ENCODE peak calls at places on chromosomes 7 and 10, in eight cellular contexts. M is heart right ventricle, I is HCT116, Y is RWPE1, U is tibial artery, N is upper lobe of right lung, A is ovary, L is transverse colon. X is an unnamed sample.
A peak's percentile ranks its signal among the peaks of the same experiment; 100 is the strongest.

GRCh38 chr7:9029671-9030070 is 596.3 kb downstream of the NXPH1 start:
- DNase-seq in U (no peak), I (no peak), N (no peak), A (no peak), L (no peak), Y (no peak), M (no peak), X (no peak)

GRCh38 chr7:140672382-140673062 is at the start of gene ADCK2:
- DNase-seq in M (peak; percentile 74), U (no peak), Y (peak; percentile 76), L (peak; percentile 74), A (peak; percentile 72), N (peak; percentile 84), I (no peak), X (peak; percentile 48)

GRCh38 chr7:94412762-94413322 is 18.1 kb downstream of the COL1A2 start:
- DNase-seq in M (no peak), U (no peak), N (no peak), A (no peak), I (no peak), Y (no peak), L (no peak), X (no peak)

GRCh38 chr7:98754041-98754479 is 115.8 kb downstream of the TMEM130 start:
- DNase-seq in U (no peak), I (peak; percentile 35), N (no peak), Y (no peak), A (no peak), L (no peak), M (no peak), X (no peak)

GRCh38 chr7:149241695-149242094 is 2.2 kb downstream of the ZNF212 start:
- DNase-seq in M (no peak), L (no peak), N (no peak), Y (no peak), I (no peak), U (no peak), A (no peak), X (peak; percentile 39)

GRCh38 chr10:47372726-47373125 is 11.4 kb downstream of the ZNF488 start:
- DNase-seq in N (no peak), A (no peak), Y (no peak), M (no peak), I (no peak), U (peak; percentile 40), L (no peak), X (no peak)

GRCh38 chr7:45943986-45944385 is 22.9 kb upstream of the IGFBP3 start:
- DNase-seq in L (no peak), M (no peak), N (no peak), Y (no peak), A (no peak), I (no peak), U (no peak), X (no peak)

GRCh38 chr10:93464826-93465388 is 17.2 kb downstream of the MYOF start:
- DNase-seq in N (no peak), M (no peak), A (no peak), L (no peak), Y (no peak), I (no peak), U (no peak), X (no peak)

GRCh38 chr10:59894114-59894513 is 12.2 kb downstream of the CCDC6 start:
- DNase-seq in L (peak; percentile 69), M (peak; percentile 31), Y (peak; percentile 91), A (peak; percentile 72), N (peak; percentile 79), I (no peak), U (peak; percentile 83), X (peak; percentile 82)

GRCh38 chr10:44979281-44980181 is 922 bp upstream of the DEPP1 start:
- DNase-seq in I (no peak), M (no peak), A (peak; percentile 46), Y (no peak), L (no peak), U (peak; percentile 67), N (no peak), X (no peak)

GRCh38 chr10:122417667-122418066 is 36.8 kb upstream of the ARMS2 start:
- DNase-seq in I (no peak), L (no peak), Y (no peak), N (no peak), M (no peak), U (no peak), A (no peak), X (no peak)

GRCh38 chr7:6615853-6616555 is 594 bp downstream of the ZNF853 start:
- DNase-seq in M (no peak), U (no peak), L (no peak), N (no peak), A (peak; percentile 61), I (no peak), Y (no peak), X (peak; percentile 67)

GRCh38 chr10:100826983-100827818 is 81.8 kb downstream of the PAX2 start:
- DNase-seq in M (no peak), U (no peak), N (no peak), L (peak; percentile 23), Y (peak; percentile 42), I (peak; percentile 56), A (no peak), X (no peak)

GRCh38 chr7:91082854-91083495 is 181.3 kb upstream of the FZD1 start:
- DNase-seq in N (no peak), I (no peak), U (no peak), M (no peak), A (no peak), L (no peak), Y (peak; percentile 17), X (no peak)

GRCh38 chr7:6385110-6385792 is 62.5 kb downstream of the DAGLB start:
- DNase-seq in I (peak; percentile 58), L (no peak), U (no peak), Y (peak; percentile 91), A (no peak), N (no peak), M (no peak), X (no peak)

GRCh38 chr10:1243486-1244182 is 187.4 kb downstream of the WDR37 start:
- DNase-seq in Y (no peak), N (no peak), U (no peak), M (no peak), A (no peak), I (no peak), L (no peak), X (no peak)

GRCh38 chr7:38700111-38700510 is 68.9 kb upstream of the AMPH start:
- DNase-seq in U (no peak), N (no peak), Y (no peak), I (no peak), M (no peak), A (no peak), L (no peak), X (no peak)

GRCh38 chr7:78306631-78307030 is 508.1 kb downstream of the PHTF2 start:
- DNase-seq in L (no peak), I (no peak), U (no peak), A (no peak), M (no peak), N (no peak), Y (no peak), X (no peak)

GRCh38 chr10:58998924-58999713 is 177.3 kb upstream of the PHYHIPL start:
- DNase-seq in A (peak; percentile 57), L (no peak), Y (no peak), U (peak; percentile 94), N (no peak), M (peak; percentile 30), I (no peak), X (peak; percentile 9)

GRCh38 chr10:110305767-110306451 is 1.2 kb upstream of the SMNDC1 start:
- DNase-seq in U (no peak), L (peak; percentile 43), N (no peak), M (no peak), A (peak; percentile 23), I (peak; percentile 84), Y (peak; percentile 83), X (peak; percentile 72)

GRCh38 chr7:114160925-114161324 is 242.1 kb upstream of the PPP1R3A start:
- DNase-seq in N (no peak), M (no peak), L (no peak), I (no peak), Y (no peak), U (no peak), A (no peak), X (no peak)

GRCh38 chr7:151896486-151896885 is 19.6 kb upstream of the PRKAG2 start:
- DNase-seq in I (no peak), L (no peak), M (no peak), Y (no peak), A (no peak), N (no peak), U (peak; percentile 38), X (no peak)
- H3K27ac ChIP-seq in I (no peak overlapping the region), L (no peak overlapping the region), M (no peak overlapping the region), Y (no peak overlapping the region), A (no peak overlapping the region), N (no peak overlapping the region), U (no peak overlapping the region), X (no peak overlapping the region)

GRCh38 chr10:124629842-124630241 is 114.3 kb downstream of the FAM53B start:
- DNase-seq in Y (no peak), I (no peak), A (no peak), N (no peak), M (no peak), U (no peak), L (no peak), X (no peak)

GRCh38 chr10:124632064-124632531 is 112.1 kb downstream of the FAM53B start:
- DNase-seq in N (peak; percentile 88), L (no peak), M (peak; percentile 71), U (no peak), A (peak; percentile 74), I (no peak), Y (no peak), X (no peak)

GRCh38 chr10:124628676-124629021 is 115.5 kb downstream of the FAM53B start:
- DNase-seq in A (no peak), Y (no peak), I (no peak), N (no peak), M (no peak), U (no peak), L (no peak), X (no peak)

GRCh38 chr10:124629410-124629809 is 114.8 kb downstream of the FAM53B start:
- DNase-seq in U (no peak), N (no peak), L (no peak), A (no peak), M (peak; percentile 40), Y (no peak), I (no peak), X (no peak)

GRCh38 chr10:124630551-124630950 is 113.6 kb downstream of the FAM53B start:
- DNase-seq in N (no peak), U (no peak), Y (no peak), I (no peak), M (no peak), L (no peak), A (no peak), X (no peak)
- H3K27ac ChIP-seq in N (peak overlapping the region; percentile 78), U (no peak overlapping the region), Y (peak overlapping the region; percentile 94), I (no peak overlapping the region), M (no peak overlapping the region), L (no peak overlapping the region), A (no peak overlapping the region), X (peak overlapping the region; percentile 21)

GRCh38 chr10:69458426-69459100 is 7.3 kb downstream of the TSPAN15 start:
- DNase-seq in N (peak; percentile 65), Y (peak; percentile 58), U (no peak), I (peak; percentile 82), A (no peak), M (no peak), L (peak; percentile 88), X (no peak)
- H3K27ac ChIP-seq in N (peak overlapping the region; percentile 73), Y (no peak overlapping the region), U (peak overlapping the region; percentile 67), I (peak overlapping the region; percentile 69), A (no peak overlapping the region), M (peak overlapping the region; percentile 7), L (peak overlapping the region; percentile 84), X (no peak overlapping the region)

DNA sequence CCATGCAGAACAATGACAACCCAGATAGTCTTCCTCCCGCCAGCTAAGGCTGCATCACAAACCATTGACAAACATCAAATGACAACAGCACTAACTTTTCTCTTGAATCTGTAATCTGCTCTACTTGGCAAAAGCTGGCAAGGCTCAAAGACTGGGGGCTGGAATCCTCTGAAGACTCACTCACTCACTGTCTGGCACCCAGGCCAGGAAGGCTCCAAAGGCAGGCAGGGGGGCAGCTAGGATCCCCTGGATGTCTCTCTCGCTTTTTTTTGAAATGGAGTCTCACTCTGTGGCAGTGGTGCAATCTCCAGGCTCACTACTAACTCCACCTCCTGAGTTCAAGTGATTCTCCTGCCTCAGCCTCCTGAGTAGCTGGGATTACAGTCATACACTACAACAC is 159.7 kb upstream of the GPR26 start:
- DNase-seq in U (no peak), L (no peak), I (no peak), N (no peak), A (no peak), Y (no peak), M (no peak), X (no peak)
- H3K27ac ChIP-seq in U (no peak overlapping the region), L (no peak overlapping the region), I (no peak overlapping the region), N (no peak overlapping the region), A (no peak overlapping the region), Y (no peak overlapping the region), M (no peak overlapping the region), X (no peak overlapping the region)

X was measured in adrenal gland.